ENCODE peak calls at places on chromosomes 2 and 18, in five cellular contexts. Q is endodermal cell, E is upper lobe of left lung, U is right atrium auricular region, H is heart right ventricle. Z is an unnamed sample.
A peak's percentile ranks its signal among the peaks of the same experiment; 100 is the strongest.

GRCh38 chr18:58307441-58307840 is 263.4 kb downstream of the NEDD4L start:
- DNase-seq in Q (no peak), E (no peak), U (no peak), H (no peak), Z (no peak)

GRCh38 chr2:209556354-209556961 is 132.6 kb downstream of the MAP2 start:
- DNase-seq in Q (no peak), E (no peak), U (no peak), H (no peak), Z (peak; percentile 82)

GRCh38 chr2:144201126-144201525 is 318.8 kb downstream of the ZEB2 start:
- DNase-seq in Q (no peak), E (no peak), U (no peak), H (no peak), Z (no peak)

GRCh38 chr2:112724611-112725525 is 4.0 kb downstream of the NT5DC4 start:
- DNase-seq in Q (peak; percentile 83), E (no peak), U (no peak), H (no peak), Z (no peak)

GRCh38 chr2:235381261-235381912 is 112.5 kb upstream of the AGAP1 start:
- DNase-seq in Q (no peak), E (no peak), U (no peak), H (no peak), Z (no peak)

GRCh38 chr2:64654993-64655666 is 1.4 kb upstream of the SERTAD2 start:
- DNase-seq in Q (no peak), E (no peak), U (no peak), H (no peak), Z (peak; percentile 38)

GRCh38 chr2:239577913-239578312 is 177.1 kb upstream of the HDAC4 start:
- DNase-seq in Q (no peak), E (no peak), U (no peak), H (no peak), Z (no peak)

GRCh38 chr2:84781942-84782716 is 98.8 kb downstream of the TRABD2A start:
- DNase-seq in Q (no peak), E (peak; percentile 46), U (no peak), H (no peak), Z (no peak)

GRCh38 chr2:41965886-41966285 is 81.9 kb upstream of the PKDCC start:
- DNase-seq in Q (no peak), E (no peak), U (peak; percentile 79), H (no peak), Z (peak; percentile 70)

GRCh38 chr2:24657818-24658217 is 135.4 kb downstream of the PTRHD1 start:
- DNase-seq in Q (no peak), E (no peak), U (no peak), H (no peak), Z (no peak)

GRCh38 chr2:232879618-232880494 is 9.8 kb downstream of the SNORC start:
- DNase-seq in Q (peak; percentile 40), E (no peak), U (no peak), H (no peak), Z (no peak)

GRCh38 chr18:79529296-79529695 is 133.6 kb downstream of the NFATC1 start:
- DNase-seq in Q (no peak), E (peak; percentile 11), U (no peak), H (no peak), Z (no peak)

GRCh38 chr18:77851798-77852197 is 602.1 kb downstream of the GALR1 start:
- DNase-seq in Q (no peak), E (no peak), U (no peak), H (no peak), Z (no peak)

GRCh38 chr2:61980758-61981157 is 75.3 kb downstream of the COMMD1 start:
- DNase-seq in Q (no peak), E (no peak), U (no peak), H (no peak), Z (no peak)

GRCh38 chr18:48838166-48838775 is 112.5 kb downstream of the SMAD7 start:
- DNase-seq in Q (no peak), E (no peak), U (no peak), H (no peak), Z (no peak)

GRCh38 chr2:241481687-241482086 is 26.7 kb downstream of the STK25 start:
- DNase-seq in Q (no peak), E (no peak), U (no peak), H (no peak), Z (no peak)

DNA sequence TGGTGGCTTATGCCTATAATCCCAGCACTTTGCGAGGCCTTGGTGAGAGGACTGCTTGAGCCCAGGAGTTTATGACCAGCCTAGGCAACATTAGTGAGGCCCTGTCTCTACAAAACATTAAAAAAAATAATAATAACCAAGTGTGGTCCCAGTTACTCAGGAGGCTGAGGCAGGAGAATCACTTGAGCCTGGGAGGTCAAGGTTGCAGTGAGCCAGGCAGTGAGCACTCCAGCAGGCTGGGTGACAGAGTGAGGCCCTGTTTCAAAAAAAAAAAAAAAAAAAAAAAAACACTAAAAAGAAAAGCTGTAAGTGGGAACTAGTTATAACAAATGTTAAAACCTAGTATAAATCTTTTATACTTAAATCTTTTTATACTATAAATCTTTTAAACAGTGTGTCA is 146.2 kb upstream of the ITGA4 start:
- DNase-seq in Q (no peak), E (no peak), U (no peak), H (no peak), Z (no peak)
- H3K4me3 ChIP-seq in Q (no peak overlapping the region), E (no peak overlapping the region), U (no peak overlapping the region), H (no peak overlapping the region), Z (no peak overlapping the region)

DNA sequence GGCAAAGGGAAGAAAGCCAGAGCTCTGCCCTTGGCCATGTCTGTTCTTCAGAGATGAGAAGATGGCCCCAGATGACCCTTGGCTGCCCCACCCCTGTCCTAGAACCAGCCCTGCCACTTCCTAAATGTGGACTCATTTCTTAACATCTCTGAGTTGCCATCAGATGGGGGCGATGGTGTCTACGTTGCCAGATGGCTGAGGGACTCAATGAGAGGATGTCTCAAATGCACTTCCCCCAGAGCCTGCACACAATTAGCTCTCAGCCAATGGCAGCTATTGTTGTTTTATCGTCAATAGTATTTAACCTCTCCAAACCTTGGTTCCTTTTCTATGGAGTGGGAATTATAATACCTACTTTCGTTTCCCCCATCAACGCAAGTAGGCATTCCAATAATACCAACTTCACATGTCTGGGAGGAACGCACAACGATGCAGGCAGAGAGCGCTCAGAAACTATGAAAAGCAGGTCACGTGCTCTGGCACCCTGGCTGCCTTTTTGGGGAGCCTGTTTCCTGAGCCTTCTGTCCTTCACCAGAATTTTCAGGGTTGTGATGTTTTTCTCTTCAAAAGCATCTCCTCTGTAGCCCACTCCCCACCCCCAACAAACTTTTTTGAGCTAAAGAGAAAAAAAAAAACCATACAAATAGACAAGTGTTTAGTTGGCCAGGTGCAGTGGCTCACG is 100.3 kb downstream of the MCFD2 start:
- DNase-seq in Q (peak; percentile 50), E (no peak), U (no peak), H (no peak), Z (no peak)
- TF ChIP-seq CTCF in Q (peak; percentile 16), E (peak; percentile 7), U (no peak), H (no peak), Z (no peak)

GRCh38 chr2:88443353-88443938 is 9.0 kb downstream of the FOXI3 start:
- DNase-seq in Q (peak; percentile 60), E (no peak), U (no peak), H (no peak), Z (no peak)

GRCh38 chr2:88442061-88442460 is 10.4 kb downstream of the FOXI3 start:
- DNase-seq in Q (no peak), E (no peak), U (no peak), H (no peak), Z (no peak)

GRCh38 chr2:88437010-88437409 is 15.5 kb downstream of the FOXI3 start:
- DNase-seq in Q (no peak), E (no peak), U (no peak), H (no peak), Z (no peak)

GRCh38 chr2:88448248-88448647 is 4.2 kb downstream of the FOXI3 start:
- DNase-seq in Q (no peak), E (peak; percentile 16), U (no peak), H (no peak), Z (no peak)

DNA sequence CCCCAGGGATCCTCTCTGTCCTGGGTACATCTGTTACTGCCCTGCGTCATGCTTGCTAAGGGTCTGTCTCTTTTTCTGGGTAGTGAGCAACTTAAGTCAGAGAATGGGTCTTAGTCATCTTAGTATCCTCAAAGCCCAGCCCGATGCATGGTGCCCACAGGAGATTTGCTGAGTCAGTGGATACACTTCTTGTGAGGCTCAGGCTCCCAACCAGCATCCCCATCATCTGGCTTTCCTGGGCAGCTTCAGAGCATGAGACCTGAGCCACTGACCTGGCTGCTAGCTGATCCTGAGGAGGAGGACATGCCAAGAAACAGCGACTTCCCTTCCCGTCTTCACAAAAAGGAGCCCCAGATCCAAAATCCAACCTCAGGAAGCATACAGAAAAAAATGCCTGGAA is 10.0 kb downstream of the FOXI3 start:
- DNase-seq in Q (no peak), E (peak; percentile 17), U (no peak), H (no peak), Z (no peak)
- H3K4me3 ChIP-seq in Q (no peak overlapping the region), E (no peak overlapping the region), U (no peak overlapping the region), H (no peak overlapping the region), Z (no peak overlapping the region)

GRCh38 chr2:180983468-180984388 is 3.3 kb downstream of the UBE2E3 start:
- DNase-seq in Q (peak; percentile 67), E (peak; percentile 37), U (no peak), H (no peak), Z (peak; percentile 74)
- TF ChIP-seq CTCF in Q (peak; percentile 61), E (peak; percentile 6), U (no peak), H (peak; percentile 35), Z (peak; percentile 57)

GRCh38 chr2:220076734-220077133 is 449.3 kb downstream of the SLC4A3 start:
- DNase-seq in Q (peak; percentile 69), E (no peak), U (peak; percentile 74), H (no peak), Z (peak; percentile 49)
- H3K4me3 ChIP-seq in Q (peak overlapping the region; percentile 3), E (no peak overlapping the region), U (no peak overlapping the region), H (no peak overlapping the region), Z (no peak overlapping the region)

GRCh38 chr2:229825476-229825875 is 96.3 kb downstream of the TRIP12 start:
- DNase-seq in Q (no peak), E (no peak), U (no peak), H (no peak), Z (no peak)
- TF ChIP-seq CTCF in Q (peak; percentile 53), E (no peak), U (no peak), H (no peak), Z (no peak)

DNA sequence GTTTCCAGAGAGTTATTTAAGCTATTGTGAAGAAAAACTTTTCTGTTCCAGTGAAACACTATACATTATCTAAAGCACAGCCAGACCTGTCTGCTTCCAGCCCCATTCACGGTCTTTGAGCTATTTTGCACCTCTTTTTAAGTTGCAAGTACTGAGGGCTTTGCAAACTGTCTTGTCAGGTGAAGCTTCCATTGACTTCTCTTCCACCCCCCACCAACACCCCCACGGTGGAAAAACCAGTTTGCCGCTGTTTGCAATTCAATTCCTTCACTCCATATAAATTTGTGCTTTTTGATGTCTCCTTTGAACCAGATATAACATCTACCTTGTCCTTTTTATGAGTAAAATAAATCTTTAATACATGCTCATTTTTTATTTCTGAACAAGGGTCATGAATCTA is 15.7 kb downstream of the B3GNT7 start:
- DNase-seq in Q (peak; percentile 75), E (no peak), U (no peak), H (no peak), Z (no peak)
- H3K4me3 ChIP-seq in Q (peak overlapping the region; percentile 75), E (no peak overlapping the region), U (no peak overlapping the region), H (no peak overlapping the region), Z (no peak overlapping the region)

DNA sequence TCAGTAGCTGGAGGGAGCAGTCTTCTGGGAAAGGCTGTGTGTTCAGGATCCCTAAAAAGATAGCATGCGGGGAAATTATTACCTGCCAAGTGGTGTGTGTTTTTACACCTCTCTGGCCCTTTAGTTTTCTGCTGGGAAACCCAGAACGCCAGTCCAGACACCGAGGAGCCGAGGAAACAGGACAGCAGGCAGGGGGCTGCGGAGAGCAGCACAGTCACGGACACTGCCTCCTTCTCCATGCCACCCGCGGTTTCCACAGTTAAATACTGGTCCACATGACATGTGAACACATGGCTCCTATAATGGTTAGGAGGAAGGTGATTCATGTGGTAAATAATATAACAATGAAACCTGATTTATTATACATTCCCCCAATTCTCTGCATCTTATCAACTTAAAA is 20.4 kb downstream of the CNOT11 start:
- DNase-seq in Q (no peak), E (no peak), U (no peak), H (no peak), Z (no peak)
- TF ChIP-seq CTCF in Q (peak; percentile 29), E (no peak), U (no peak), H (no peak), Z (no peak)

Z was measured in fibroblast of pulmonary artery.